ENCODE peak calls at places on chromosomes 6 and 20, in four cellular contexts. Q, M, D and C are unnamed samples.

GRCh38 chr6:41672816-41673703 is 34.8 kb downstream of the MDFI start:
- DNase-seq in Q (no peak), M (no peak), D (no peak), C (no peak)

GRCh38 chr6:44057931-44058616 is 69.2 kb downstream of the MRPL14 start:
- DNase-seq in M (no peak), Q (peak), D (peak), C (peak)

GRCh38 chr6:133937909-133938308 is 15.1 kb upstream of the TBPL1 start:
- DNase-seq in D (no peak), Q (no peak), M (no peak), C (no peak)

GRCh38 chr20:38326309-38326708 is 20.0 kb upstream of the LBP start:
- DNase-seq in D (no peak), M (no peak), Q (peak), C (no peak)

GRCh38 chr6:155093430-155093829 is 98.3 kb downstream of the TIAM2 start:
- DNase-seq in M (no peak), Q (no peak), D (no peak), C (no peak)

GRCh38 chr6:24768361-24768760 is 6.4 kb upstream of the GMNN start:
- DNase-seq in D (peak), Q (no peak), M (no peak), C (no peak)

GRCh38 chr6:107490568-107491058 is 696 bp downstream of the SOBP start:
- DNase-seq in M (no peak), Q (no peak), D (no peak), C (peak)

GRCh38 chr6:36673882-36674281 is 4.6 kb upstream of the CDKN1A start:
- DNase-seq in Q (no peak), D (no peak), M (no peak), C (no peak)

GRCh38 chr6:24125980-24126379 is at the start of gene NRSN1:
- DNase-seq in M (no peak), D (no peak), Q (no peak), C (no peak)

GRCh38 chr6:132758689-132759088 is 985 bp upstream of the VNN2 start:
- DNase-seq in Q (no peak), M (no peak), D (no peak), C (no peak)

GRCh38 chr6:127342296-127342945 is 988 bp downstream of the ECHDC1 start:
- DNase-seq in M (no peak), D (no peak), Q (peak), C (peak)

GRCh38 chr6:46850781-46851180 is 57.6 kb downstream of the MEP1A start:
- DNase-seq in D (peak), M (no peak), Q (peak), C (no peak)

GRCh38 chr6:141667580-141668309 is 465.0 kb upstream of the GJE1 start:
- DNase-seq in M (no peak), D (peak), Q (no peak), C (no peak)

GRCh38 chr20:1345030-1345755 is 16.3 kb upstream of the SDCBP2 start:
- DNase-seq in Q (no peak), M (no peak), D (no peak), C (no peak)

GRCh38 chr20:47412073-47412472 is 55.6 kb upstream of the ZMYND8 start:
- DNase-seq in Q (no peak), D (no peak), M (peak), C (no peak)

GRCh38 chr6:112332274-112332673 is 14.9 kb upstream of the RFPL4B start:
- DNase-seq in Q (no peak), D (peak), M (no peak), C (peak)

GRCh38 chr6:53306819-53307347 is 41.9 kb downstream of the ELOVL5 start:
- DNase-seq in Q (peak), M (no peak), D (peak), C (no peak)

GRCh38 chr6:69732045-69732444 is 64.8 kb downstream of the LMBRD1 start:
- DNase-seq in Q (no peak), M (no peak), D (peak), C (peak)

GRCh38 chr20:49207071-49207470 is 12.1 kb upstream of the DDX27 start:
- DNase-seq in M (no peak), Q (peak), D (no peak), C (no peak)

GRCh38 chr6:168452685-168453377 is 11.8 kb downstream of the SMOC2 start:
- DNase-seq in M (no peak), D (no peak), Q (no peak), C (no peak)

GRCh38 chr6:15280023-15280422 is 34.2 kb downstream of the JARID2 start:
- DNase-seq in D (peak), M (no peak), Q (peak), C (peak)

GRCh38 chr20:32612831-32613595 is 27.9 kb upstream of the NOL4L start:
- DNase-seq in M (no peak), Q (no peak), D (no peak), C (no peak)

GRCh38 chr6:3388786-3389185 is 68.1 kb downstream of the SLC22A23 start:
- DNase-seq in Q (no peak), M (peak), D (no peak), C (no peak)

GRCh38 chr20:61328906-61329558 is 77.0 kb downstream of the CDH4 start:
- DNase-seq in M (no peak), Q (no peak), D (no peak), C (peak)

GRCh38 chr6:158789115-158789917 is 29.9 kb downstream of the EZR start:
- DNase-seq in M (peak), D (no peak), Q (no peak), C (no peak)

GRCh38 chr6:157946865-157947532 is 34.7 kb upstream of the SYNJ2 start:
- DNase-seq in Q (peak), D (peak), M (no peak), C (peak)

GRCh38 chr20:9112541-9113515 is 43.9 kb downstream of the PLCB4 start:
- DNase-seq in M (no peak), D (peak), Q (no peak), C (peak)

GRCh38 chr6:150615967-150616366 is 16.3 kb downstream of the PLEKHG1 start:
- DNase-seq in M (no peak), D (no peak), Q (no peak), C (no peak)

GRCh38 chr6:149854532-149854931 is 9.6 kb downstream of the LRP11 start:
- DNase-seq in M (no peak), D (no peak), Q (peak), C (no peak)

GRCh38 chr6:34529665-34530327 is 26.3 kb downstream of the SPDEF start:
- DNase-seq in D (no peak), Q (peak), M (no peak), C (no peak)

GRCh38 chr6:169838291-169839028 is 87.0 kb downstream of the ERMARD start:
- DNase-seq in M (no peak), D (no peak), Q (no peak), C (no peak)

GRCh38 chr6:78829407-78829806 is 37.9 kb upstream of the IRAK1BP1 start:
- DNase-seq in D (no peak), M (no peak), Q (no peak), C (no peak)

GRCh38 chr6:44833248-44833647 is 445.7 kb downstream of the CDC5L start:
- DNase-seq in M (no peak), Q (no peak), D (no peak), C (no peak)

GRCh38 chr6:139370047-139370706 is 4.3 kb downstream of the CITED2 start:
- DNase-seq in D (peak), M (no peak), Q (peak), C (peak)

GRCh38 chr20:9989066-9989724 is 45.6 kb upstream of the ANKEF1 start:
- DNase-seq in M (no peak), Q (no peak), D (peak), C (peak)

GRCh38 chr20:16824664-16825063 is 76.5 kb downstream of the OTOR start:
- DNase-seq in D (no peak), Q (no peak), M (no peak), C (no peak)

GRCh38 chr20:50071039-50071888 is 41.7 kb downstream of the UBE2V1 start:
- DNase-seq in Q (peak), M (peak), D (peak), C (peak)

GRCh38 chr6:32815996-32816395 is 806 bp downstream of the HLA-DOB start:
- DNase-seq in Q (no peak), M (no peak), D (no peak), C (no peak)

GRCh38 chr6:32818867-32819266 is 2.1 kb upstream of the HLA-DOB start:
- DNase-seq in M (no peak), Q (no peak), D (no peak), C (no peak)

GRCh38 chr6:32815115-32815514 is 1.7 kb downstream of the HLA-DOB start:
- DNase-seq in Q (no peak), M (no peak), D (peak), C (peak)

GRCh38 chr6:32814145-32814544 is 2.7 kb downstream of the HLA-DOB start:
- DNase-seq in D (no peak), Q (no peak), M (no peak), C (no peak)

DNA sequence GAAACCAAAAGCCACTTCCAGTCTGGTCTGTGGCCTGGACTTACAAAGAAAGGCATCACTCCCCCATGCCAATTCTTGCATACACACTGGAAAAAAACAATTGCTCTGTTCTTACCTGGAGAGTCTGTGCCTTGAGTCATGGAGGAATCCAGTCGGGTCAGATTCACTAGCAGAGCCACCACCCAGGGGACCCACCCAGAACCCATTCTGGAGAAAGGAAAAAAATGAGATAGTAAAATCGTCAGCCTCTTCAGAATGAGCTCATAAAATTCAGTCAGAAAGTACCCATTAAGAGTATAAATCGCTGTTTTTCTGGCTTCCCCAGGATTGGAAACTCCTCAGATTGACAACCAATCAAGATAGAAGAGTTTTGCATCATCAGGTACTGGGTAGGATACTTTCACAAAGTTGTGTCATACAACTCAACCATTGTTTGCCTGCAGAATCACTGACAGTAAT is at the start of gene HLA-DOB:
- DNase-seq in M (no peak), Q (peak), D (peak), C (peak)
- H3K4me3 ChIP-seq in M (peak), Q (peak), D (no peak), C (no peak)

GRCh38 chr6:12749531-12750379 is 33.2 kb downstream of the PHACTR1 start:
- DNase-seq in M (no peak), D (no peak), Q (no peak), C (no peak)
- H3K4me3 ChIP-seq in M (no peak), D (no peak), Q (no peak), C (no peak)

GRCh38 chr20:2880650-2881049 is 7.4 kb downstream of the PTPRA start:
- DNase-seq in D (no peak), Q (no peak), M (no peak), C (no peak)

GRCh38 chr20:2875690-2876203 is 2.5 kb downstream of the PTPRA start:
- DNase-seq in D (no peak), M (no peak), Q (no peak), C (no peak)

GRCh38 chr20:2878515-2878914 is 5.2 kb downstream of the PTPRA start:
- DNase-seq in Q (no peak), M (no peak), D (no peak), C (no peak)

GRCh38 chr20:2874456-2874855 is 1.2 kb downstream of the PTPRA start:
- DNase-seq in M (no peak), D (peak), Q (peak), C (no peak)

DNA sequence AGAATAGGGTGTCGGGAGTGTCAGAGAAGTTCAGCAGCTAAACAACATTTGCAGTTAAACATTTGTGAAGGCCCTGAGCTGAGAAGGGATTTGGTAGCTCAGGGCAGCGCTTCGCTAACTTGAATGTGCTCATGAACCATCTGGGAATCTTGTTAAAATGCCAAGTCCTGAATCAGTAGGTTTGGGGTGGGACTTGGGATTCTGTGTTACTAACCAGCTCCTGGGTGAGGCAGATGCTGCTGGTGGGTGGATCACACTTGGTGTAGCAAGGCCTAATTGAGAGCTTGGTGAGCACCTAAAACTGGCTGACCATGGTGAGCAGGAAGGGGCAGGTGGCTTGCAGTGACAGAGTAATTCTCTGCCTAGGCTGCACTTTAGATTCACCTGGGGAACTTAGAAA is 5.9 kb downstream of the PTPRA start:
- DNase-seq in D (peak), Q (peak), M (no peak), C (peak)
- H3K4me3 ChIP-seq in D (no peak), Q (no peak), M (no peak), C (no peak)

GRCh38 chr6:39314273-39314790 is at the start of gene KCNK17:
- DNase-seq in D (no peak), Q (no peak), M (no peak), C (no peak)
- H3K4me3 ChIP-seq in D (no peak), Q (no peak), M (peak), C (no peak)

DNA sequence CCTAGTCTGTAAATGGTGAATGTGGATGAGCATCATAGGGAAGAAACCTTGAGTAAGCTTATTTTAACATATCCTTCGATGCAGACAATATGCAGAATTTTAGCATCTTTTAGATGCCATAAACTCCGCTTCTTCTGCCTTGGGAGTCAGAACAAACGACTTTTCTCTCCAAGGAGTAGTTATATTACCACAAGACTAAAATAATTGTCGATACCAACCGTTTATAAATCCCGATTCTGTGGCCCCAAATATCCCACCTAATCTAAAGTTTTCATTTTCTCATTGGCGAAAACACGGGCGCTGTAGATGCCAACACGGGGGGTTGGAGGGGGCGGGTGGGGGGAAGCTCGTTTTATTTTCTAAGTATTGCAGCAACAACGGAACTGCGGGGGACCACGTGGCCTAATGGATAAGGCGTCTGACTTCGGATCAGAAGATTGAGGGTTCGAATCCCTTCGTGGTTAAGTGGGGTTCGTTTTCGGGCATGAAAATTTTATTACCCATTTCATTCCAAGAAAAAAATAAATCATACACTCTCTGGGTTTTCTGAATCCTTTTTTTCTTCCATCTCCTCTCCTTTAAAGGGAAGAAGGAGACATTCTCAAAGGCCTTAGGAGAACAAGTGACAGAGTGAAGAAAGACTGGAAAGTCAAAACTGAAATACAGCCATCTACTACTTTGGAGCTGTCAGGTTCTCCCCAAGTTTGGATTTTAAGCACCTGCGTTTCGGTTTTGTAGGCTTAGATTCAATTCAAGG is 65.5 kb upstream of the BTN3A2 start:
- DNase-seq in M (no peak), D (peak), Q (no peak), C (no peak)
- H3K4me3 ChIP-seq in M (no peak), D (peak), Q (no peak), C (no peak)